ENCODE peak calls at places on chromosomes 6 and 20, in seven cellular contexts. W is stomach, I is uterus, E is NB4, O is HCT116, B is A549, J is body of pancreas. T is an unnamed sample.

GRCh38 chr6:31332637-31333602 is 24.1 kb downstream of the HLA-B start:
- DNase-seq in E (peak; percentile 64), B (no peak), W (no peak), I (no peak), J (no peak), O (no peak), T (no peak)

GRCh38 chr6:11999245-11999644 is 12.9 kb upstream of the HIVEP1 start:
- DNase-seq in J (no peak), B (no peak), I (no peak), W (no peak), E (no peak), O (no peak), T (no peak)

GRCh38 chr6:90896165-90896549 is 309.3 kb upstream of the MAP3K7 start:
- DNase-seq in I (no peak), O (no peak), B (no peak), W (no peak), J (no peak), E (no peak), T (no peak)

GRCh38 chr6:140921366-140922226 is 1211.1 kb upstream of the GJE1 start:
- DNase-seq in E (peak; percentile 75), J (peak; percentile 21), W (no peak), I (no peak), O (peak; percentile 65), B (peak; percentile 59), T (no peak)

GRCh38 chr6:134247271-134247833 is 70.6 kb downstream of the SGK1 start:
- DNase-seq in W (no peak), B (no peak), I (no peak), E (no peak), O (no peak), J (peak; percentile 34), T (peak; percentile 16)

GRCh38 chr6:54899442-54899841 is 52.9 kb downstream of the FAM83B start:
- DNase-seq in B (no peak), I (no peak), J (no peak), O (no peak), E (no peak), W (no peak), T (no peak)

GRCh38 chr6:79640146-79641111 is 9.3 kb downstream of the SH3BGRL2 start:
- DNase-seq in O (no peak), J (peak; percentile 22), W (no peak), B (no peak), I (peak; percentile 22), E (no peak), T (no peak)

GRCh38 chr6:154232013-154232920 is 124.3 kb downstream of the IPCEF1 start:
- DNase-seq in W (no peak), E (no peak), O (no peak), J (no peak), B (no peak), I (no peak), T (no peak)

GRCh38 chr6:549901-550300 is 107.0 kb downstream of the HUS1B start:
- DNase-seq in I (no peak), B (no peak), J (no peak), E (no peak), W (no peak), O (no peak), T (no peak)

GRCh38 chr6:111418971-111419693 is 63.9 kb downstream of the REV3L start:
- DNase-seq in O (no peak), B (no peak), I (no peak), J (no peak), E (no peak), W (no peak), T (no peak)

GRCh38 chr20:53736122-53736756 is 142.6 kb upstream of the ZNF217 start:
- DNase-seq in I (no peak), B (no peak), E (no peak), W (no peak), O (no peak), J (peak; percentile 21), T (no peak)

GRCh38 chr6:82371799-82372508 is 8.3 kb downstream of the TPBG start:
- DNase-seq in W (no peak), E (no peak), O (no peak), B (no peak), I (no peak), J (no peak), T (no peak)

GRCh38 chr6:57262491-57262890 is 40.4 kb upstream of the RAB23 start:
- DNase-seq in B (no peak), O (no peak), I (peak; percentile 75), W (peak; percentile 36), E (no peak), J (peak; percentile 47), T (no peak)

GRCh38 chr6:71373943-71374342 is 85.3 kb downstream of the OGFRL1 start:
- DNase-seq in E (no peak), I (no peak), W (no peak), O (no peak), B (no peak), J (no peak), T (no peak)

GRCh38 chr6:34070315-34071110 is 75.4 kb downstream of the GRM4 start:
- DNase-seq in I (no peak), W (no peak), E (no peak), J (no peak), B (peak; percentile 18), O (no peak), T (no peak)

GRCh38 chr6:39880521-39881048 is 53.7 kb downstream of the MOCS1 start:
- DNase-seq in W (no peak), J (no peak), I (no peak), E (no peak), O (no peak), B (no peak), T (no peak)

GRCh38 chr20:19978511-19979210 is 38.5 kb upstream of the NAA20 start:
- DNase-seq in E (no peak), I (no peak), O (no peak), J (peak; percentile 32), B (no peak), W (no peak), T (no peak)

GRCh38 chr20:32516583-32516982 is 68.5 kb downstream of the NOL4L start:
- DNase-seq in J (no peak), B (no peak), I (no peak), O (no peak), E (peak; percentile 7), W (no peak), T (no peak)

GRCh38 chr20:32516985-32517873 is 67.9 kb downstream of the NOL4L start:
- DNase-seq in W (no peak), O (no peak), J (peak; percentile 14), E (no peak), B (no peak), I (no peak), T (no peak)

GRCh38 chr20:32513031-32513866 is 71.9 kb downstream of the NOL4L start:
- DNase-seq in B (no peak), E (peak; percentile 62), W (no peak), O (no peak), I (no peak), J (peak; percentile 4), T (no peak)

GRCh38 chr20:32515631-32516101 is 69.5 kb downstream of the NOL4L start:
- DNase-seq in W (no peak), E (no peak), O (no peak), J (peak; percentile 37), I (no peak), B (no peak), T (no peak)

GRCh38 chr20:32514760-32515159 is 70.4 kb downstream of the NOL4L start:
- DNase-seq in I (no peak), W (no peak), E (peak; percentile 3), J (peak; percentile 5), B (no peak), O (no peak), T (no peak)
- TF ChIP-seq POLR2A in I (no peak), W (no peak), E (no peak), J (no peak), B (no peak), O (no peak), T (no peak)

GRCh38 chr6:157312733-157313132 is 10.6 kb downstream of the TMEM242 start:
- DNase-seq in E (peak; percentile 45), O (no peak), J (no peak), B (no peak), W (no peak), I (no peak), T (no peak)

GRCh38 chr6:157322792-157323113 is 566 bp downstream of the TMEM242 start:
- DNase-seq in W (no peak), J (no peak), E (no peak), I (no peak), O (no peak), B (no peak), T (no peak)

GRCh38 chr6:157314705-157315321 is 8.5 kb downstream of the TMEM242 start:
- DNase-seq in B (peak; percentile 60), J (no peak), I (no peak), E (peak; percentile 82), O (peak; percentile 58), W (no peak), T (no peak)

GRCh38 chr6:157313531-157314467 is 9.5 kb downstream of the TMEM242 start:
- DNase-seq in I (no peak), O (no peak), B (no peak), J (no peak), E (peak; percentile 22), W (no peak), T (no peak)

GRCh38 chr6:157317129-157317814 is 6.0 kb downstream of the TMEM242 start:
- DNase-seq in J (peak; percentile 72), I (peak; percentile 89), W (peak; percentile 78), O (peak; percentile 51), B (peak; percentile 68), E (peak; percentile 83), T (no peak)
- TF ChIP-seq POLR2A in J (no peak), I (no peak), W (no peak), O (no peak), B (no peak), E (no peak), T (no peak)

DNA sequence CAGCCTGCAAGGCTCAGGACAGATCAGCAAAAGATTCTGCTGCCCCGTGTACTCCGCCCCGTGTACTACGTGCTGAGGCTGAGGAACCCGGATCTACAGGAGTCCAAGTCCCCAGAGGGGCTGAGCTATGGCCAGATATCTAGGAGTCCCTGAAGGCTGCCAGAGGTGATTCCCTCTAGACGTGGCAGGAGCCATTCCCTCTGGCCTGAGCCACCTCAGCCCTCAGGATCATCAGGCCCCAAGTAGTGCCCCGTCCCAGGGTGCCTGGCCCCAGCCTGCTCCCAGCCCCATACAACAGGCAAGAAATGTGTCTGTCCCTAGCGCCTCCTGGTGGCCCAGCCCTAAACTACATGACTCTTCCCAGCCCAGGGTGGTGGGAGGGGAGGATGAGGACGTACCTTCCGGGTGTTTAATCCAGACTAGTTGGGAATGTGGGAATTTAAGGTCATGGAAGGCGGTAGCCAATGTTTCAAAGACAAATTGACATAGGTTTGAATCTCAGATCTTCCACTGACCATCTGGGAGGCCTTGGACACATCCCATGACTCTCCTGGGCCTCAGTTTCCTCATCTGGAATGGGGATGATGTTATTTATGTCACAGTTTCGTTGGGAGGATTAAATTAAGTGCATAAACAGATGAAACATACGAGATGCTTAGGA is 49.4 kb upstream of the PTPN1 start:
- DNase-seq in J (peak; percentile 87), B (peak; percentile 86), I (peak; percentile 91), E (peak; percentile 82), O (peak; percentile 69), W (peak; percentile 93), T (peak; percentile 62)
- TF ChIP-seq POLR2A in J (no peak), B (no peak), I (peak; percentile 17), E (no peak), O (no peak), W (no peak), T (no peak)

DNA sequence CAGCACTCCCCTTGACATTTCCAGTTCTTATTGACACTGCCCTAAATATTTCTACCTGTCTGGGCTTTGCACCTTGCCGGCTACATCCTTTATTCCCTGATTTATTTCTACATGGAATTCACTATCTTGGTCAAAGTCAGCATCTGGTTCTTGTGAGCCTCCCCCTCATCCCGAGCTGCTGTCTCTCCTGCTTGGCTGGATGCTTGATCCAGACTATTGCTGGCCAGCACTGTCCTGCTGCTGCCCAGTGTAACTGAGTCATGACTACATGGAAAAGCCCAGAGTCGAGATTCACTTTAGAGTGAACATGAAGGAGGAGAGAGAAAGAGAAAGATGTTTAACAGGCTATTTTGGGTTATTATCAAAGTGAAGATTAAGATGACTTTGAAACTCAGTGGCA is 142.2 kb downstream of the OPN5 start:
- DNase-seq in E (no peak), J (no peak), W (no peak), I (no peak), O (no peak), B (no peak), T (no peak)
- TF ChIP-seq POLR2A in E (no peak), J (no peak), W (no peak), I (no peak), O (no peak), B (no peak), T (no peak)

T was measured in GM12891.